ENCODE peak calls at places on chromosome 21, in ten cellular contexts. I, W, X, E, H, D, J, O, R and Q are unnamed samples.

GRCh38 chr21:25953196-25953595 is 217.4 kb downstream of the APP start:
- DNase-seq in I (no peak), W (no peak), X (no peak), E (no peak), H (no peak), D (no peak), J (no peak), O (no peak), R (no peak), Q (no peak)

GRCh38 chr21:41927727-41928409 is 25.9 kb downstream of the C2CD2 start:
- DNase-seq in I (no peak), W (no peak), X (no peak), E (no peak), H (no peak), D (no peak), J (no peak), O (no peak), R (no peak), Q (no peak)

GRCh38 chr21:39804264-39804663 is 59.3 kb downstream of the IGSF5 start:
- DNase-seq in I (no peak), W (no peak), X (no peak), E (no peak), H (no peak), D (no peak), J (no peak), O (no peak), R (no peak), Q (no peak)

GRCh38 chr21:34887729-34888568 is 161.2 kb downstream of the RUNX1 start:
- DNase-seq in I (peak; percentile 77), W (peak; percentile 98), X (peak; percentile 88), E (peak; percentile 82), H (peak; percentile 75), D (peak; percentile 62), J (no peak), O (peak; percentile 94), R (peak; percentile 69), Q (peak; percentile 53)

GRCh38 chr21:42085246-42086077 is 14.3 kb downstream of the UMODL1 start:
- DNase-seq in I (no peak), W (no peak), X (no peak), E (no peak), H (no peak), D (no peak), J (no peak), O (no peak), R (no peak), Q (no peak)

GRCh38 chr21:15631342-15631741 is 98.4 kb upstream of the USP25 start:
- DNase-seq in I (no peak), W (no peak), X (no peak), E (no peak), H (no peak), D (no peak), J (no peak), O (no peak), R (no peak), Q (no peak)

GRCh38 chr21:42356036-42356435 is 5.2 kb upstream of the TFF2 start:
- DNase-seq in I (no peak), W (no peak), X (no peak), E (peak; percentile 1), H (no peak), D (no peak), J (no peak), O (no peak), R (no peak), Q (peak; percentile 33)

GRCh38 chr21:37655601-37656300 is 260.5 kb downstream of the KCNJ6 start:
- DNase-seq in I (no peak), W (no peak), X (no peak), E (no peak), H (no peak), D (no peak), J (no peak), O (no peak), R (no peak), Q (no peak)

GRCh38 chr21:17083084-17083483 is 429.8 kb upstream of the CXADR start:
- DNase-seq in I (no peak), W (no peak), X (no peak), E (no peak), H (no peak), D (no peak), J (no peak), O (no peak), R (no peak), Q (no peak)

GRCh38 chr21:42002421-42002958 is 7.7 kb downstream of the ZBTB21 start:
- DNase-seq in I (no peak), W (peak; percentile 93), X (peak; percentile 65), E (no peak), H (peak; percentile 43), D (no peak), J (no peak), O (peak; percentile 77), R (no peak), Q (no peak)

GRCh38 chr21:45874716-45875415 is 106.7 kb upstream of the COL6A1 start:
- DNase-seq in I (no peak), W (peak; percentile 99), X (no peak), E (peak; percentile 52), H (no peak), D (no peak), J (peak; percentile 95), O (peak; percentile 97), R (peak; percentile 35), Q (no peak)

GRCh38 chr21:18522181-18522771 is 118.7 kb upstream of the TMPRSS15 start:
- DNase-seq in I (no peak), W (no peak), X (no peak), E (no peak), H (no peak), D (no peak), J (no peak), O (no peak), R (no peak), Q (no peak)

GRCh38 chr21:15735409-15735808 is 5.6 kb downstream of the USP25 start:
- DNase-seq in I (no peak), W (no peak), X (no peak), E (no peak), H (no peak), D (no peak), J (no peak), O (no peak), R (no peak), Q (no peak)

GRCh38 chr21:25871566-25871965 is 136.8 kb downstream of the GABPA start:
- DNase-seq in I (no peak), W (peak; percentile 18), X (no peak), E (no peak), H (no peak), D (no peak), J (no peak), O (no peak), R (no peak), Q (no peak)